ENCODE peak calls at places on chromosomes 7 and 10, in six cellular contexts. X is mammary epithelial cell, W is HCT116, R is hepatocyte, K is IMR-90, E is astrocyte of the cerebellum. A is an unnamed sample.
A peak's percentile ranks its signal among the peaks of the same experiment; 100 is the strongest.

GRCh38 chr10:122490268-122490667 is 28.9 kb downstream of the HTRA1 start:
- DNase-seq in X (peak; percentile 35), W (no peak), R (no peak), K (peak; percentile 61), E (no peak), A (no peak)

GRCh38 chr10:58302259-58302658 is 32.5 kb upstream of the UBE2D1 start:
- DNase-seq in X (no peak), W (no peak), R (peak; percentile 11), K (no peak), E (no peak), A (no peak)

GRCh38 chr10:71213761-71214440 is 1.5 kb downstream of the UNC5B start:
- DNase-seq in X (peak; percentile 56), W (no peak), R (peak; percentile 56), K (peak; percentile 80), E (no peak), A (no peak)

GRCh38 chr10:6214612-6215011 is 11.9 kb downstream of the PFKFB3 start:
- DNase-seq in X (no peak), W (no peak), R (no peak), K (no peak), E (no peak), A (no peak)

GRCh38 chr7:129168219-129168991 is 20.0 kb upstream of the SMO start:
- DNase-seq in X (no peak), W (no peak), R (peak; percentile 22), K (no peak), E (no peak), A (no peak)

GRCh38 chr10:103277713-103278299 is 868 bp downstream of the INA start:
- DNase-seq in X (no peak), W (no peak), R (no peak), K (no peak), E (no peak), A (no peak)

GRCh38 chr10:43793714-43794113 is 145.0 kb upstream of the ZNF32 start:
- DNase-seq in X (no peak), W (no peak), R (no peak), K (peak; percentile 82), E (peak; percentile 11), A (no peak)

GRCh38 chr10:35435824-35436223 is 99.5 kb downstream of the CCNY start:
- DNase-seq in X (no peak), W (no peak), R (no peak), K (no peak), E (no peak), A (peak; percentile 26)

GRCh38 chr7:39609462-39610149 is 13.8 kb upstream of the RALA start:
- DNase-seq in X (no peak), W (no peak), R (peak; percentile 32), K (no peak), E (no peak), A (no peak)

GRCh38 chr7:143372070-143372469 is 9.1 kb upstream of the ZYX start:
- DNase-seq in X (peak; percentile 86), W (no peak), R (no peak), K (no peak), E (no peak), A (peak; percentile 92)

DNA sequence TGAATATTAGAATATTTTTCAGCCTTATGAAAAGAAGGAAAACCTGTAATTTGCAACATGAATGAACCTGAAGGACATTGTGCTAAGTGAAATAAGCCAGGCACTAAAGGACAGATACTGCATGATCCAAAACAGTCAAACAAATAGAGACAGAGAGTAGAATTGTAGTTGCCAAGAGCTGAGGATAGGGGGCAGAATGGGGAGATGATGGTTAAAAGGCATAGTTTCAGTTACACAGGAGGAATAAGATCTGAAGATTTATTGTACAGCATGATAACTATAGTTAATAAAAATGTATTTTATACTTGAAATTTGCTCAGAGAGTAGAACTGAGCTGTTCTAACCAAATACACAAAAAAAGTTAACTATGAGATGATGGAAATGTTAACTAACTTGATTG is 149.0 kb upstream of the TMEM106B start:
- DNase-seq in X (no peak), W (no peak), R (no peak), K (no peak), E (no peak), A (no peak)
- TF ChIP-seq CTCF in X (no peak), W (peak; percentile 44), R (no peak), K (peak; percentile 18), E (no peak), A (no peak)

GRCh38 chr7:516606-517456 is 2.8 kb downstream of the PDGFA start:
- DNase-seq in X (peak; percentile 73), W (no peak), R (peak; percentile 87), K (peak; percentile 80), E (peak; percentile 32), A (no peak)
- H3K4me3 ChIP-seq in X (peak overlapping the region; percentile 66), W (peak overlapping the region; percentile 94), R (peak overlapping the region; percentile 99), K (peak overlapping the region; percentile 77), E (peak overlapping the region; percentile 52), A (no peak overlapping the region)

DNA sequence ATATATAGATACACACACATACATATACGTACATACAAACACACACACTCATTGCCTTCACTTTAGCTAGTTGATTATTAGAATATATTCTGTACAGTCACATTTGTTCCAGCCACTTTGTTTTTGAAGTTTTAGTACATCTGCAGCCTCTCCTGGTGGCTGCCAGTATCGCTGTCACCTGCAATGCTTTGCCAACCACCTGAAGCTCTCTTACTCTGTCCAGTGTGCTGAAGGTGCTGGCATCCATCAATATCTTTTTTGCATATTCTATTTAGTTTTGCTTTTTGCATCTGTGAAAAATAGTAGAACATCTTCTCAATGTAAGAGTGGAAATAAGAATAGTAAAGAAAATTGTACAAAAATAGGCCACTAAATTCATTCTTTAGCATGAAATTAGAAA is 388.6 kb downstream of the EXOC4 start:
- DNase-seq in X (no peak), W (no peak), R (no peak), K (no peak), E (no peak), A (no peak)
- TF ChIP-seq CTCF in X (peak; percentile 24), W (peak; percentile 19), R (no peak), K (no peak), E (no peak), A (no peak)

DNA sequence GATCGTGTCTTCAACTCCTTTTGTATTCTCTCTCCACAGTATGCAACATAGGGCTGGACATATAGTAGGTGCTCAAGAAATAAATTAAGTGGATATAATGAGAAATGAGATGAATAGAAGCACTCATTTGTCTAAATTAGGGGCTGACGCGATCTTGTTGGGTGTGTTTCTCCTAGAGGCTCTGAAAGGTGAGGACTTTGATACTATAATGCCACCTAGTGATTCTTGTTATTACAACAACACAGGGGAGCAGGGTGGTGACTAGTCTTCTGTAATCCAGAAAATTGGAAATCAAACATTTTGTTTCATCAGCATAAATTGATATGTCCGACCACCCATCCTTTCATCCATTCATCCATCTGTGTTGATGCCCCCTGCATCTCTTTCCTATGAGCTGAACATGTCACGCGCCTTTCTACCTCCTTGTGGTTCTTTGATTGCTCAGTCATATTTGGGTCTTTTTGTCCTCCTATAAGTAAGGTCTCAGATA is 3.4 kb upstream of the CFAP58 start:
- DNase-seq in X (peak; percentile 79), W (peak; percentile 70), R (peak; percentile 74), K (peak; percentile 76), E (no peak), A (peak; percentile 47)
- H3K4me3 ChIP-seq in X (no peak overlapping the region), W (peak overlapping the region; percentile 10), R (no peak overlapping the region), K (no peak overlapping the region), E (no peak overlapping the region), A (no peak overlapping the region)

GRCh38 chr7:82056282-82056681 is 286.4 kb upstream of the HGF start:
- DNase-seq in X (no peak), W (no peak), R (no peak), K (peak; percentile 31), E (no peak), A (no peak)
- TF ChIP-seq CTCF in X (no peak), W (no peak), R (no peak), K (no peak), E (no peak), A (no peak)

GRCh38 chr7:134428942-134429341 is 30.0 kb downstream of the AKR1B1 start:
- DNase-seq in X (no peak), W (no peak), R (no peak), K (no peak), E (no peak), A (no peak)
- H3K4me3 ChIP-seq in X (no peak overlapping the region), W (no peak overlapping the region), R (no peak overlapping the region), K (no peak overlapping the region), E (no peak overlapping the region), A (no peak overlapping the region)

DNA sequence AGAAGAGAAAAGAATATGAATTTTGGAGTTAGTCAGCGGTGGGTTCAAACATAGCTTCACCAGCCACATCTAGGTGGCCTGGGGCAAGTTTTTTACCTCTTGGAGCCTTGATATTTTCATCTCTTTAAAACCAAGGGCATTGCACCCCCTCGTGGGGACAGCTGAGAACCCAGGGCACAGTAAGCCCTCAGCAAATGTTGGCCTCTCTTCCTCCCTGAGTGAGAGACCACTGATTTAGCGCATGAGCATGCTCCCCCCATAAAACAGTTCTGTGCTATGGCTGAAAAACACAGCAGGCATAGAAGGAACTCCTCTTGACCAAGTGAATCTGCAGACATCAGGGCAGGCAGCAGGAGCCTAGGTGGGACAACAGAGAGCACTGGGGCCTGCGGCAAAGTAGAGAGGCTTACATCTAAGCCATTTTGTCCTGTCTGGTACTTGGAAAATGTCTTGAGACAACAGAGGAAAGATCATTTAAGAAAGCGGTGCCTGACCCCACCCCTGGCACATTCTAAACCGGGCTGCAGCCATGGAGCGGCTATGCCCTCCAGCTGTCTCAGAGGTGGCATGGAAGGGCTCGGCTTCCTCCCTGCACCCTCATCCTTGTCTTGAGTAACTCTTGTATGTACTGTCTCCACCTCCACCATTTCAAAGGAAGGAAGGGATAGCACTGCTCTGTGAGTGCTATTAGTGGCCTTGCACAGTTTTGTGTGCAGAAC is 94.7 kb downstream of the ARHGAP22 start:
- DNase-seq in X (no peak), W (no peak), R (no peak), K (no peak), E (no peak), A (no peak)
- TF ChIP-seq CTCF in X (peak; percentile 34), W (peak; percentile 27), R (peak; percentile 43), K (peak; percentile 38), E (peak; percentile 43), A (no peak)

A was measured in HL-60.